ENCODE peak calls at places on chromosomes 2 and 18, in nine cellular contexts. T, P, O, N, C, G, Z, S and E are unnamed samples.

GRCh38 chr2:239391286-239392071 is 9.3 kb downstream of the HDAC4 start:
- DNase-seq in T (no peak), P (no peak), O (no peak), N (peak; percentile 47), C (no peak), G (no peak), Z (no peak), S (no peak), E (no peak)

GRCh38 chr2:181517685-181518301 is 60.6 kb downstream of the ITGA4 start:
- DNase-seq in T (no peak), P (no peak), O (no peak), N (no peak), C (no peak), G (no peak), Z (peak; percentile 18), S (no peak), E (peak; percentile 3)

GRCh38 chr2:209495855-209496585 is 72.2 kb downstream of the MAP2 start:
- DNase-seq in T (peak; percentile 60), P (peak; percentile 92), O (peak; percentile 79), N (no peak), C (no peak), G (no peak), Z (no peak), S (no peak), E (peak; percentile 99)

GRCh38 chr2:38653715-38654494 is 12.0 kb upstream of the GALM start:
- DNase-seq in T (no peak), P (no peak), O (no peak), N (no peak), C (no peak), G (no peak), Z (no peak), S (no peak), E (no peak)

GRCh38 chr2:188599140-188599539 is 307.5 kb downstream of the GULP1 start:
- DNase-seq in T (no peak), P (no peak), O (no peak), N (no peak), C (no peak), G (no peak), Z (no peak), S (no peak), E (no peak)

GRCh38 chr18:56469582-56469981 is 168.8 kb downstream of the TXNL1 start:
- DNase-seq in T (no peak), P (no peak), O (no peak), N (no peak), C (no peak), G (no peak), Z (no peak), S (no peak), E (no peak)

GRCh38 chr2:19009510-19009909 is 348.9 kb downstream of the OSR1 start:
- DNase-seq in T (no peak), P (no peak), O (no peak), N (no peak), C (no peak), G (no peak), Z (no peak), S (no peak), E (no peak)

GRCh38 chr18:8747440-8747937 is 42.1 kb downstream of the MTCL1 start:
- DNase-seq in T (no peak), P (no peak), O (no peak), N (no peak), C (no peak), G (no peak), Z (no peak), S (no peak), E (peak; percentile 94)

GRCh38 chr2:127143851-127144782 is 37.2 kb upstream of the BIN1 start:
- DNase-seq in T (no peak), P (no peak), O (no peak), N (no peak), C (no peak), G (no peak), Z (no peak), S (no peak), E (peak; percentile 36)

GRCh38 chr2:151808258-151809072 is 19.8 kb downstream of the ARL5A start:
- DNase-seq in T (peak; percentile 23), P (no peak), O (peak; percentile 34), N (no peak), C (no peak), G (no peak), Z (no peak), S (no peak), E (peak; percentile 48)

GRCh38 chr2:167844714-167845530 is 402.5 kb downstream of the STK39 start:
- DNase-seq in T (no peak), P (peak; percentile 59), O (peak; percentile 41), N (no peak), C (no peak), G (no peak), Z (no peak), S (no peak), E (no peak)

GRCh38 chr2:10317646-10318045 is 14.9 kb downstream of the HPCAL1 start:
- DNase-seq in T (no peak), P (no peak), O (no peak), N (no peak), C (no peak), G (no peak), Z (no peak), S (no peak), E (no peak)

GRCh38 chr2:181685150-181685688 is 4.9 kb upstream of the NEUROD1 start:
- DNase-seq in T (no peak), P (peak; percentile 68), O (no peak), N (no peak), C (no peak), G (no peak), Z (no peak), S (no peak), E (peak; percentile 30)

GRCh38 chr2:106107509-106108131 is 86.5 kb downstream of the UXS1 start:
- DNase-seq in T (no peak), P (no peak), O (no peak), N (no peak), C (no peak), G (no peak), Z (no peak), S (peak; percentile 36), E (peak; percentile 31)

GRCh38 chr2:196745711-196746110 is 53.8 kb downstream of the GTF3C3 start:
- DNase-seq in T (no peak), P (no peak), O (no peak), N (no peak), C (no peak), G (no peak), Z (no peak), S (no peak), E (no peak)

GRCh38 chr2:127089466-127090235 is 17.3 kb downstream of the BIN1 start:
- DNase-seq in T (no peak), P (no peak), O (no peak), N (no peak), C (no peak), G (no peak), Z (no peak), S (no peak), E (no peak)

GRCh38 chr2:203379156-203379555 is 51.0 kb downstream of the ABI2 start:
- DNase-seq in T (no peak), P (no peak), O (no peak), N (no peak), C (no peak), G (no peak), Z (no peak), S (no peak), E (no peak)

GRCh38 chr18:45849529-45849928 is 24.1 kb downstream of the SIGLEC15 start:
- DNase-seq in T (no peak), P (no peak), O (no peak), N (no peak), C (no peak), G (no peak), Z (no peak), S (no peak), E (no peak)

GRCh38 chr2:238420442-238420841 is 6.3 kb upstream of the ASB1 start:
- DNase-seq in T (no peak), P (no peak), O (no peak), N (no peak), C (no peak), G (no peak), Z (no peak), S (no peak), E (no peak)

GRCh38 chr2:53509827-53510785 is 257.5 kb upstream of the CHAC2 start:
- DNase-seq in T (no peak), P (peak; percentile 23), O (no peak), N (no peak), C (no peak), G (no peak), Z (no peak), S (no peak), E (no peak)

GRCh38 chr18:69935319-69936190 is 12.1 kb downstream of the CD226 start:
- DNase-seq in T (no peak), P (no peak), O (no peak), N (no peak), C (peak; percentile 61), G (no peak), Z (peak; percentile 46), S (peak; percentile 63), E (no peak)

GRCh38 chr2:31987454-31987853 is 23.4 kb downstream of the MEMO1 start:
- DNase-seq in T (no peak), P (no peak), O (peak; percentile 23), N (no peak), C (no peak), G (no peak), Z (no peak), S (no peak), E (peak; percentile 69)

GRCh38 chr2:120239488-120240287 is 13.0 kb upstream of the RALB start:
- DNase-seq in T (peak; percentile 35), P (no peak), O (no peak), N (no peak), C (no peak), G (no peak), Z (peak; percentile 42), S (no peak), E (peak; percentile 89)

GRCh38 chr2:169452080-169452479 is 27.2 kb upstream of the BBS5 start:
- DNase-seq in T (peak; percentile 33), P (no peak), O (peak; percentile 71), N (no peak), C (no peak), G (no peak), Z (no peak), S (no peak), E (peak; percentile 72)

GRCh38 chr2:163453920-163454319 is 281.9 kb downstream of the FIGN start:
- DNase-seq in T (no peak), P (no peak), O (no peak), N (no peak), C (no peak), G (no peak), Z (no peak), S (no peak), E (peak; percentile 3)

GRCh38 chr2:46547223-46548102 is 68.1 kb downstream of the TMEM247 start:
- DNase-seq in T (no peak), P (no peak), O (no peak), N (no peak), C (no peak), G (no peak), Z (no peak), S (no peak), E (no peak)

GRCh38 chr2:207869784-207870778 is 100.4 kb upstream of the FZD5 start:
- DNase-seq in T (peak; percentile 27), P (no peak), O (no peak), N (no peak), C (no peak), G (no peak), Z (no peak), S (no peak), E (peak; percentile 64)